ENCODE peak calls at places on chromosomes 7 and 10, in seven cellular contexts. F, L, Q, Y, B, Z and M are unnamed samples.

GRCh38 chr10:9302142-9302746 is 1247.8 kb downstream of the GATA3 start:
- DNase-seq in F (peak; percentile 16), Z (peak; percentile 72), L (no peak), B (no peak), Q (no peak), Y (peak; percentile 31), M (no peak)

GRCh38 chr10:83881647-83882046 is 257.7 kb upstream of the GHITM start:
- DNase-seq in L (no peak), Z (no peak), B (no peak), F (no peak), Q (no peak), Y (no peak), M (no peak)

GRCh38 chr10:114708717-114709352 is 50.8 kb upstream of the ABLIM1 start:
- DNase-seq in B (no peak), Y (peak; percentile 91), Z (peak; percentile 64), L (no peak), Q (no peak), F (peak; percentile 58), M (no peak)

GRCh38 chr7:54419209-54419608 is 123.0 kb upstream of the VSTM2A start:
- DNase-seq in Q (no peak), Y (no peak), L (no peak), F (no peak), Z (no peak), B (no peak), M (no peak)

GRCh38 chr10:7362451-7362850 is 48.4 kb downstream of the SFMBT2 start:
- DNase-seq in Z (no peak), Y (no peak), Q (no peak), L (no peak), F (no peak), B (no peak), M (no peak)

GRCh38 chr7:120993011-120993574 is 4.6 kb downstream of the CPED1 start:
- DNase-seq in Q (no peak), Z (no peak), L (no peak), B (no peak), F (no peak), Y (no peak), M (no peak)

GRCh38 chr7:151806204-151806603 is 70.7 kb downstream of the PRKAG2 start:
- DNase-seq in Q (no peak), F (no peak), Y (no peak), B (no peak), Z (peak; percentile 69), L (no peak), M (no peak)

GRCh38 chr10:12194752-12195271 is 879 bp downstream of the NUDT5 start:
- DNase-seq in B (no peak), L (peak; percentile 42), Y (peak; percentile 51), Q (peak; percentile 80), Z (peak; percentile 38), F (no peak), M (peak; percentile 76)

GRCh38 chr7:5477723-5478531 is 54.3 kb upstream of the TNRC18 start:
- DNase-seq in F (peak; percentile 35), Z (peak; percentile 46), L (peak; percentile 62), Q (no peak), Y (no peak), B (no peak), M (no peak)

GRCh38 chr10:29925771-29926345 is 133.5 kb downstream of the JCAD start:
- DNase-seq in L (no peak), Y (no peak), Q (no peak), F (no peak), Z (no peak), B (no peak), M (no peak)

GRCh38 chr10:72274730-72275350 is 1.1 kb downstream of the DDIT4 start:
- DNase-seq in B (peak; percentile 61), F (peak; percentile 67), L (peak; percentile 84), Q (peak; percentile 83), Y (no peak), Z (peak; percentile 77), M (peak; percentile 85)

GRCh38 chr7:118473271-118473670 is 248.8 kb downstream of the ANKRD7 start:
- DNase-seq in Z (no peak), Q (no peak), L (no peak), B (no peak), Y (no peak), F (no peak), M (no peak)

GRCh38 chr7:102978280-102978679 is 65.5 kb downstream of the LRRC17 start:
- DNase-seq in L (peak; percentile 35), B (no peak), F (peak; percentile 25), Q (no peak), Y (peak; percentile 84), Z (peak; percentile 28), M (peak; percentile 87)

GRCh38 chr10:31774291-31774900 is 154.2 kb downstream of the ARHGAP12 start:
- DNase-seq in F (no peak), Z (peak; percentile 30), L (no peak), B (no peak), Y (no peak), Q (no peak), M (no peak)

GRCh38 chr10:2463301-2463700 is 604.0 kb upstream of the PFKP start:
- DNase-seq in B (no peak), F (no peak), Y (no peak), L (no peak), Q (no peak), Z (no peak), M (no peak)

GRCh38 chr7:72544486-72544885 is 132.3 kb upstream of the CALN1 start:
- DNase-seq in L (no peak), Y (no peak), F (no peak), B (no peak), Z (no peak), Q (no peak), M (no peak)

GRCh38 chr10:100485336-100485735 is 22.5 kb downstream of the WNT8B start:
- DNase-seq in Y (no peak), B (no peak), Z (no peak), F (no peak), Q (no peak), L (no peak), M (no peak)

GRCh38 chr7:54166419-54166818 is 375.8 kb upstream of the VSTM2A start:
- DNase-seq in Y (no peak), F (no peak), L (no peak), Q (no peak), B (no peak), Z (no peak), M (no peak)

GRCh38 chr10:112799726-112800510 is 150.1 kb upstream of the TCF7L2 start:
- DNase-seq in B (no peak), Z (no peak), Y (no peak), Q (no peak), L (no peak), F (no peak), M (no peak)

GRCh38 chr10:112797221-112797620 is 152.8 kb upstream of the TCF7L2 start:
- DNase-seq in B (no peak), Z (no peak), Y (no peak), Q (no peak), F (no peak), L (no peak), M (no peak)

GRCh38 chr10:112795067-112795466 is 155.0 kb upstream of the TCF7L2 start:
- DNase-seq in F (no peak), B (no peak), Z (no peak), Y (no peak), Q (no peak), L (no peak), M (no peak)

GRCh38 chr10:112799038-112799437 is 151.0 kb upstream of the TCF7L2 start:
- DNase-seq in F (no peak), Y (no peak), Z (no peak), L (no peak), B (no peak), Q (no peak), M (no peak)

GRCh38 chr10:112797908-112798307 is 152.1 kb upstream of the TCF7L2 start:
- DNase-seq in F (no peak), Z (no peak), Q (no peak), B (no peak), Y (no peak), L (no peak), M (no peak)
- H3K27ac ChIP-seq in F (no peak overlapping the region), Z (no peak overlapping the region), Q (no peak overlapping the region), B (no peak overlapping the region), Y (no peak overlapping the region), L (no peak overlapping the region), M (no peak overlapping the region)

DNA sequence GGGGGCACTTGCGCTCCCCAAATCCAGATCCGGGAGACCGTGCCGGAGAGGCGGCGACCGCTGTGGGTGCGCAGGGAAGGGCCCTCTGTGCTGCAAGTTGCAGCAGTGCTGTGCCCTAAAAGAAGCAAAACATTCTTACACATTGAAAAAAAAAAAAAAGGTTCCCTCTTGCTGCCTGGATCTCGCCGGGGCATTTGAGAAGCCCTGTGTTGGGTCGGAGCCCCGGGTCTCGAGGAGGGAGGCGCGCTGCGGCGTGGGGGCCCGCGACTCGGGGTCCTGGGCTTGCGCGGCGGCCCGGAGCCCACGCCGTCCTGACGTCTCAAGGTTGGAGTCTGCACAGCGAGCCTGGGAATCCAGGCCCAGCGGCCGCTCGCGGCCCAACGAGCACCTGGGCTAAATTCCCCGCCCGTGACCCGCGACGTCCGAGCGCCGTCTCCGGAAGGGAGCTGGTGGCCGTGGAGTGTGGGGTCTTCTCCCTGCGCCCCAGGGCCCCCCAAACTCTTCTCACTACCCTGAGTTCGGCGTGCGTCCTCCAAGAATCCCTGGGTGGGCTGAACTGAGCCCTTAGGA is 1.3 kb upstream of the CTBP2 start:
- DNase-seq in F (no peak), Q (no peak), Z (peak; percentile 53), Y (no peak), B (no peak), L (peak; percentile 39), M (no peak)
- TF ChIP-seq CTCF in F (peak; percentile 52), Q (peak; percentile 23), Z (peak; percentile 54), Y (no peak), B (no peak), L (peak; percentile 28), M (peak; percentile 26)

DNA sequence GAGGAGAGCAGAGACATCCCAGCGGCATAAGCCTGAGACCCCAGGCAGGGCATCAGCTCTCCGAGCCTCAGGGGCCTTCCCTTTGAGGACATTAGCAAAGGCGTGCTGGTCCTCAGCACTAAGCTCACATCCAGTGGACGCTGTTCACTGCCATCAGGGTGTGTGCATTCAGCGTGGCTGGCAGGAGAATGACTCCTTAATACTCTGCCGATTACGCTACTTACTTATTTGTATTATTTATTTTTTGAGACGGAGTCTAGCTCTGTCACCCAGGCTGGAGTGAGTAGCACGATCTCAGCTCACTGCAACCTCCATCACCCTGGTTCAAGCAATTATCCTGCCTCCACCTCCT is 290.2 kb downstream of the KLF6 start:
- DNase-seq in Y (no peak), Z (no peak), F (no peak), Q (no peak), B (no peak), L (no peak), M (no peak)
- H3K4me3 ChIP-seq in Y (peak overlapping the region; percentile 43), Z (no peak overlapping the region), F (no peak overlapping the region), Q (no peak overlapping the region), B (no peak overlapping the region), L (peak overlapping the region; percentile 41), M (peak overlapping the region; percentile 67)

GRCh38 chr10:14800397-14800796 is 25.7 kb upstream of the FAM107B start:
- DNase-seq in Q (no peak), B (no peak), F (no peak), L (no peak), Z (no peak), Y (no peak), M (no peak)

GRCh38 chr10:14806318-14806717 is 31.5 kb downstream of the CDNF start:
- DNase-seq in Z (no peak), F (no peak), B (no peak), Y (no peak), L (no peak), Q (no peak), M (no peak)

GRCh38 chr10:14798631-14799030 is 23.9 kb upstream of the FAM107B start:
- DNase-seq in Y (no peak), Z (no peak), Q (no peak), L (no peak), B (no peak), F (no peak), M (no peak)

GRCh38 chr10:14803827-14804226 is 29.1 kb upstream of the FAM107B start:
- DNase-seq in L (no peak), F (no peak), Y (no peak), B (no peak), Q (no peak), Z (no peak), M (no peak)

GRCh38 chr10:14801693-14802092 is 27.0 kb upstream of the FAM107B start:
- DNase-seq in L (no peak), Z (no peak), B (no peak), Y (no peak), F (no peak), Q (no peak), M (no peak)
- H3K27ac ChIP-seq in L (no peak overlapping the region), Z (no peak overlapping the region), B (no peak overlapping the region), Y (no peak overlapping the region), F (no peak overlapping the region), Q (no peak overlapping the region), M (no peak overlapping the region)